ENCODE peak calls at places on chromosome 21, in seven cellular contexts. K is mesendoderm, L is trophoblast cell, V is H9, A is mesenchymal stem cell, Z is neuronal stem cell, M is H1. N is an unnamed sample.

GRCh38 chr21:16644690-16645089 is 868.2 kb upstream of the CXADR start:
- DNase-seq in K (no peak), V (no peak), L (no peak), Z (no peak), A (no peak), M (no peak), N (peak)

GRCh38 chr21:36282568-36283230 is 37.3 kb upstream of the MORC3 start:
- DNase-seq in M (no peak), A (no peak), L (no peak), Z (no peak), V (no peak), K (no peak), N (peak)

GRCh38 chr21:32181415-32181814 is 97.4 kb downstream of the MIS18A start:
- DNase-seq in M (no peak), L (peak), A (no peak), K (peak), V (no peak), Z (no peak), N (no peak)

GRCh38 chr21:14862794-14863720 is 201.7 kb downstream of the NRIP1 start:
- DNase-seq in Z (no peak), M (no peak), K (peak), L (peak), A (peak), V (no peak), N (peak)

GRCh38 chr21:35350965-35351364 is 301.9 kb upstream of the RUNX1 start:
- DNase-seq in A (peak), V (no peak), M (no peak), Z (no peak), L (no peak), K (no peak), N (peak)

GRCh38 chr21:15199414-15199813 is 134.6 kb upstream of the NRIP1 start:
- DNase-seq in Z (no peak), M (no peak), V (no peak), A (no peak), L (peak), K (peak), N (no peak)

GRCh38 chr21:36703626-36704280 is 4.8 kb downstream of the SIM2 start:
- DNase-seq in K (no peak), A (no peak), M (no peak), Z (no peak), L (no peak), V (no peak), N (no peak)

GRCh38 chr21:31558839-31559367 is 100.6 kb upstream of the SOD1 start:
- DNase-seq in A (peak), Z (peak), L (peak), V (peak), M (peak), K (peak), N (peak)

GRCh38 chr21:43969115-43969444 is 43.0 kb upstream of the TRAPPC10 start:
- DNase-seq in L (no peak), M (no peak), V (no peak), K (no peak), Z (no peak), A (no peak), N (no peak)
- H4K8ac ChIP-seq in L (no peak), M (no peak), V (no peak), K (no peak), Z (no peak), A (no peak), N (no peak)

DNA sequence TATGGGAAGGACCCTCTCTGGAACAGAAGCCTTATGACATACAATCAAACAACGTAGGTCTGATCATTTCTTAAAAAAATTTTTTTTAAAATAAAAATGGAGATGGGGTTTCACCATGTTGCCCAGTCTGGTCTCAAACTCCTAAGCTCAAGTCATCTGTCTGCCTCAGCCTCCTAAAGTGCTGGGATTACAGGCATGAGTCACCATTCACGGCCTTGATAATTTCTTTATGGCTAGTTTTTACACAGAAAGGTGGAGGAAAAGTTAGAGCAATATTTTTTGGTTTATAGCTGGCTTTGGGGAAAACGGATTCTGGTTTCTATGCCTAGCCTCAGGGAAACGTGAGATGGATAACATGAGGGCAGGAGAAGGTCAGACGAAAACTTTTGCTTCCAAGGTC is 70.0 kb upstream of the B3GALT5 start:
- DNase-seq in V (no peak), L (no peak), K (no peak), Z (no peak), A (no peak), M (no peak), N (no peak)
- H4K8ac ChIP-seq in V (no peak), L (no peak), K (no peak), Z (no peak), A (no peak), M (no peak), N (no peak)

GRCh38 chr21:44059710-44060109 is 47.5 kb upstream of the PWP2 start:
- DNase-seq in V (no peak), A (no peak), L (no peak), K (no peak), Z (no peak), M (no peak), N (no peak)

GRCh38 chr21:44058981-44059380 is 46.9 kb downstream of the TRAPPC10 start:
- DNase-seq in Z (no peak), L (no peak), A (no peak), M (no peak), K (no peak), V (no peak), N (no peak)

GRCh38 chr21:44058652-44058964 is 46.5 kb downstream of the TRAPPC10 start:
- DNase-seq in Z (no peak), L (no peak), K (no peak), M (no peak), V (no peak), A (no peak), N (no peak)

GRCh38 chr21:44057055-44057454 is 44.9 kb downstream of the TRAPPC10 start:
- DNase-seq in L (no peak), M (no peak), K (no peak), Z (no peak), A (no peak), V (no peak), N (no peak)

DNA sequence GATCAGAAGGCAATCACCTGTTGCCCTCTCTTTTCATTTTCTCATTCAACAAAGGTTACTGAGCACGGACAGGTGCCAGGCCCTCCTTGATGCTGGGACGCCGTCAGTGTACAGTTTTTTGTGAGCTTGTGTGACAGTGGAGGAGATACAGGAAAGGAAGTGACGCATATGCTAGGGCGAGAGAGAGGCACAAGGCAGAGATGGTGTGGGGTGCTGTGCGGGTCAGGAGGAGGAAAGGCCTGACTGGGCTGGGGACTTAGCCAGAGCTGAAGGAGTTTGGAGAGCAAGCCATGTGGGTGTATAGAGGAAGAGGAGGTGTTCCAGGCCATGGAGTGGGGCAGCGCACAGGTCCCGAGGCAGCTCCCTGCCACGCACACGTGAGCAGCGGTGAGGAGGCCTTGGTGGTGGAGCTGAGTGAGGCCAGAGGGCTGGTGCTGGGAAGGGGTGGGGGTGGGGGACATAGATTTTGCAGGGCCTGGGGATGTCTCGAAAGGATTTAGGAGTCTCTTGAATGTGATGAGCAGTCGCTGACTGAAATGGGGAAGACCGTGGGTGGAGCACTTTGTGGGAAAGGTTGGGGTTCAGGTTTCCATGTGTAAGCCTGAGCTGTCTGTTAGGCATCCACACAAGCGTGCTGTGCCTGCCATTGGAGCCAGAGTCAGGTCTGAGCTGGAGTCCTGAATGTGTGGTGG is 46.0 kb downstream of the TRAPPC10 start:
- DNase-seq in V (no peak), Z (no peak), L (no peak), M (no peak), A (no peak), K (no peak), N (peak)
- H4K8ac ChIP-seq in V (no peak), Z (no peak), L (no peak), M (no peak), A (peak), K (no peak), N (no peak)

GRCh38 chr21:41565550-41565949 is 57.6 kb upstream of the TMPRSS2 start:
- DNase-seq in Z (no peak), M (no peak), L (no peak), A (no peak), K (no peak), V (no peak), N (no peak)
- H4K8ac ChIP-seq in Z (no peak), M (no peak), L (no peak), A (no peak), K (no peak), V (no peak), N (no peak)

GRCh38 chr21:46152939-46153258 is 2.5 kb downstream of the FTCD start:
- DNase-seq in M (no peak), Z (no peak), L (no peak), A (no peak), K (no peak), V (no peak), N (no peak)
- H4K8ac ChIP-seq in M (peak), Z (peak), L (peak), A (peak), K (no peak), V (no peak), N (no peak)

N was measured in IMR-90.